ENCODE peak calls at places on chromosomes 13 and 19, in six cellular contexts. W, L, V, S, D and X are unnamed samples.

GRCh38 chr19:13097331-13098258 is 5.1 kb downstream of the LYL1 start:
- DNase-seq in W (no peak), L (no peak), V (no peak), S (no peak), D (no peak), X (no peak)

GRCh38 chr19:50944795-50945194 is 8.0 kb downstream of the KLK5 start:
- DNase-seq in W (no peak), L (no peak), V (no peak), S (no peak), D (no peak), X (no peak)

GRCh38 chr13:27018230-27018875 is 153.3 kb downstream of the USP12 start:
- DNase-seq in W (no peak), L (no peak), V (no peak), S (no peak), D (no peak), X (no peak)

GRCh38 chr13:24727731-24728601 is 36.0 kb upstream of the RNF17 start:
- DNase-seq in W (peak), L (peak), V (peak), S (peak), D (peak), X (peak)

GRCh38 chr19:14061751-14062557 is at the start of gene PALM3:
- DNase-seq in W (no peak), L (no peak), V (no peak), S (no peak), D (no peak), X (no peak)

GRCh38 chr19:6222884-6223283 is 56.9 kb downstream of the MLLT1 start:
- DNase-seq in W (no peak), L (no peak), V (no peak), S (no peak), D (no peak), X (no peak)

GRCh38 chr13:27962128-27962841 is 6.8 kb downstream of the CDX2 start:
- DNase-seq in W (no peak), L (no peak), V (no peak), S (no peak), D (no peak), X (no peak)

GRCh38 chr19:36973021-36973843 is 57.1 kb downstream of the ZNF568 start:
- DNase-seq in W (peak), L (peak), V (peak), S (no peak), D (peak), X (peak)

GRCh38 chr13:31901985-31902384 is 129.6 kb upstream of the FRY start:
- DNase-seq in W (no peak), L (no peak), V (no peak), S (no peak), D (no peak), X (no peak)